ENCODE peak calls at places on chromosomes 7 and 10, in seven cellular contexts. One of them, this sample, is unnamed.

GRCh38 chr7:20395094-20395493 is 64.4 kb downstream of the ITGB8 start:
- DNase-seq in caudate nucleus: no peak
- DNase-seq in psoas muscle: no peak
- DNase-seq in cerebellum: no peak
- DNase-seq in neural crest cell: no peak
- DNase-seq in thyroid gland: no peak
- DNase-seq in BJ: no peak
- DNase-seq in this sample: no peak

GRCh38 chr7:127350586-127350985 is 41.9 kb downstream of the ZNF800 start:
- DNase-seq in cerebellum: no peak
- DNase-seq in BJ: no peak
- DNase-seq in thyroid gland: no peak
- DNase-seq in neural crest cell: no peak
- DNase-seq in psoas muscle: no peak
- DNase-seq in caudate nucleus: no peak
- DNase-seq in this sample: no peak

GRCh38 chr7:139696547-139696946 is 81.3 kb downstream of the HIPK2 start:
- DNase-seq in psoas muscle: no peak
- DNase-seq in caudate nucleus: no peak
- DNase-seq in neural crest cell: no peak
- DNase-seq in thyroid gland: no peak
- DNase-seq in BJ: no peak
- DNase-seq in cerebellum: no peak
- DNase-seq in this sample: no peak

GRCh38 chr10:96666738-96667137 is 53.6 kb downstream of the PIK3AP1 start:
- DNase-seq in neural crest cell: no peak
- DNase-seq in thyroid gland: no peak
- DNase-seq in caudate nucleus: no peak
- DNase-seq in psoas muscle: no peak
- DNase-seq in BJ: no peak
- DNase-seq in cerebellum: no peak
- DNase-seq in this sample: no peak

GRCh38 chr10:113960617-113961260 is 82.9 kb upstream of the ADRB1 start:
- DNase-seq in caudate nucleus: no peak
- DNase-seq in BJ: no peak
- DNase-seq in cerebellum: no peak
- DNase-seq in thyroid gland: no peak
- DNase-seq in neural crest cell: no peak
- DNase-seq in psoas muscle: no peak
- DNase-seq in this sample: no peak

GRCh38 chr7:108181073-108181985 is 51.2 kb upstream of the LAMB4 start:
- DNase-seq in BJ: peak; percentile 19
- DNase-seq in psoas muscle: no peak
- DNase-seq in caudate nucleus: no peak
- DNase-seq in neural crest cell: peak; percentile 39
- DNase-seq in thyroid gland: no peak
- DNase-seq in cerebellum: peak; percentile 58
- DNase-seq in this sample: peak; percentile 12

GRCh38 chr7:40704172-40704571 is 569.4 kb downstream of the SUGCT start:
- DNase-seq in cerebellum: no peak
- DNase-seq in BJ: no peak
- DNase-seq in neural crest cell: no peak
- DNase-seq in psoas muscle: no peak
- DNase-seq in thyroid gland: no peak
- DNase-seq in caudate nucleus: no peak
- DNase-seq in this sample: no peak

GRCh38 chr10:43344051-43344450 is 27.4 kb upstream of the FXYD4 start:
- DNase-seq in thyroid gland: no peak
- DNase-seq in BJ: no peak
- DNase-seq in neural crest cell: no peak
- DNase-seq in psoas muscle: no peak
- DNase-seq in cerebellum: no peak
- DNase-seq in caudate nucleus: no peak
- DNase-seq in this sample: no peak

GRCh38 chr7:120400806-120401455 is 128.0 kb downstream of the KCND2 start:
- DNase-seq in caudate nucleus: no peak
- DNase-seq in thyroid gland: no peak
- DNase-seq in neural crest cell: no peak
- DNase-seq in cerebellum: no peak
- DNase-seq in BJ: no peak
- DNase-seq in psoas muscle: no peak
- DNase-seq in this sample: no peak

GRCh38 chr7:46786221-46786951 is 795.5 kb downstream of the TNS3 start:
- DNase-seq in neural crest cell: no peak
- DNase-seq in caudate nucleus: no peak
- DNase-seq in cerebellum: no peak
- DNase-seq in psoas muscle: no peak
- DNase-seq in BJ: peak; percentile 39
- DNase-seq in thyroid gland: no peak
- DNase-seq in this sample: peak; percentile 57

GRCh38 chr7:148622887-148623585 is 32.5 kb downstream of the C7orf33 start:
- DNase-seq in cerebellum: no peak
- DNase-seq in psoas muscle: no peak
- DNase-seq in thyroid gland: no peak
- DNase-seq in BJ: no peak
- DNase-seq in neural crest cell: no peak
- DNase-seq in caudate nucleus: no peak
- DNase-seq in this sample: no peak

GRCh38 chr10:63699785-63700184 is 178.6 kb downstream of the REEP3 start:
- DNase-seq in thyroid gland: peak; percentile 58
- DNase-seq in caudate nucleus: no peak
- DNase-seq in cerebellum: no peak
- DNase-seq in neural crest cell: no peak
- DNase-seq in BJ: no peak
- DNase-seq in psoas muscle: peak; percentile 45
- DNase-seq in this sample: no peak

This sample was measured in AG04449.